ENCODE peak calls at places on chromosomes 2 and 18, in four cellular contexts. E is K562, C is HepG2, W is HCT116. S is an unnamed sample.

GRCh38 chr2:139825726-139826125 is 1045.5 kb upstream of the NXPH2 start:
- DNase-seq in E (no peak), C (no peak), W (no peak), S (no peak)

GRCh38 chr2:51918113-51918512 is 886.2 kb upstream of the NRXN1 start:
- DNase-seq in E (no peak), C (no peak), W (no peak), S (no peak)

GRCh38 chr18:9919564-9920232 is 5.9 kb downstream of the VAPA start:
- DNase-seq in E (no peak), C (no peak), W (no peak), S (no peak)

GRCh38 chr2:191899442-191899841 is 52.6 kb upstream of the CAVIN2 start:
- DNase-seq in E (no peak), C (no peak), W (no peak), S (peak; percentile 69)

GRCh38 chr18:9741821-9742541 is 33.9 kb downstream of the RAB31 start:
- DNase-seq in E (no peak), C (peak; percentile 29), W (no peak), S (no peak)

GRCh38 chr2:97764559-97765263 is 51.3 kb downstream of the ZAP70 start:
- DNase-seq in E (no peak), C (no peak), W (no peak), S (no peak)

GRCh38 chr2:205723174-205723573 is 40.9 kb downstream of the NRP2 start:
- DNase-seq in E (no peak), C (no peak), W (no peak), S (no peak)

GRCh38 chr2:20042531-20042930 is 8.9 kb downstream of the LAPTM4A start:
- DNase-seq in E (no peak), C (no peak), W (no peak), S (no peak)

GRCh38 chr2:236171213-236172201 is 3.3 kb upstream of the GBX2 start:
- DNase-seq in E (no peak), C (no peak), W (no peak), S (no peak)

GRCh38 chr2:206217743-206218520 is 56.5 kb upstream of the ZDBF2 start:
- DNase-seq in E (no peak), C (no peak), W (no peak), S (no peak)

GRCh38 chr2:15561574-15562344 is 625 bp upstream of the NBAS start:
- DNase-seq in E (peak; percentile 65), C (peak; percentile 14), W (no peak), S (no peak)

GRCh38 chr18:45686892-45687611 is 36.9 kb upstream of the SLC14A1 start:
- DNase-seq in E (peak; percentile 11), C (no peak), W (no peak), S (no peak)

GRCh38 chr2:123993728-123994323 is 31.3 kb upstream of the CNTNAP5 start:
- DNase-seq in E (peak; percentile 16), C (peak; percentile 20), W (no peak), S (peak; percentile 17)

GRCh38 chr2:96142217-96143113 is 2.8 kb downstream of the DUSP2 start:
- DNase-seq in E (peak; percentile 77), C (peak; percentile 22), W (no peak), S (no peak)

GRCh38 chr2:62713837-62714236 is 8.3 kb downstream of the EHBP1 start:
- DNase-seq in E (no peak), C (peak; percentile 22), W (no peak), S (no peak)

GRCh38 chr2:133489146-133489545 is 79.1 kb downstream of the NCKAP5 start:
- DNase-seq in E (no peak), C (no peak), W (no peak), S (no peak)

GRCh38 chr18:79516441-79516931 is 120.8 kb downstream of the NFATC1 start:
- DNase-seq in E (no peak), C (no peak), W (no peak), S (no peak)

GRCh38 chr2:222307978-222308479 is 9.2 kb upstream of the PAX3 start:
- DNase-seq in E (no peak), C (no peak), W (no peak), S (no peak)

GRCh38 chr18:31451625-31452024 is 4.1 kb downstream of the DSG3 start:
- DNase-seq in E (no peak), C (no peak), W (no peak), S (no peak)

GRCh38 chr2:234841321-234842015 is 110.3 kb upstream of the SH3BP4 start:
- DNase-seq in E (no peak), C (no peak), W (no peak), S (no peak)

GRCh38 chr2:241879326-241879725 is 9.8 kb downstream of the RTP5 start:
- DNase-seq in E (no peak), C (no peak), W (no peak), S (no peak)

GRCh38 chr2:128440666-128441340 is 122.1 kb upstream of the HS6ST1 start:
- DNase-seq in E (no peak), C (no peak), W (no peak), S (no peak)

GRCh38 chr2:38509322-38509946 is 93.3 kb downstream of the HNRNPLL start:
- DNase-seq in E (no peak), C (no peak), W (no peak), S (no peak)

GRCh38 chr2:172743143-172743542 is 7.5 kb downstream of the RAPGEF4 start:
- DNase-seq in E (no peak), C (no peak), W (no peak), S (no peak)
- TF ChIP-seq POLR2AphosphoS5 in E (no peak), C (no peak), W (no peak), S (no peak)

DNA sequence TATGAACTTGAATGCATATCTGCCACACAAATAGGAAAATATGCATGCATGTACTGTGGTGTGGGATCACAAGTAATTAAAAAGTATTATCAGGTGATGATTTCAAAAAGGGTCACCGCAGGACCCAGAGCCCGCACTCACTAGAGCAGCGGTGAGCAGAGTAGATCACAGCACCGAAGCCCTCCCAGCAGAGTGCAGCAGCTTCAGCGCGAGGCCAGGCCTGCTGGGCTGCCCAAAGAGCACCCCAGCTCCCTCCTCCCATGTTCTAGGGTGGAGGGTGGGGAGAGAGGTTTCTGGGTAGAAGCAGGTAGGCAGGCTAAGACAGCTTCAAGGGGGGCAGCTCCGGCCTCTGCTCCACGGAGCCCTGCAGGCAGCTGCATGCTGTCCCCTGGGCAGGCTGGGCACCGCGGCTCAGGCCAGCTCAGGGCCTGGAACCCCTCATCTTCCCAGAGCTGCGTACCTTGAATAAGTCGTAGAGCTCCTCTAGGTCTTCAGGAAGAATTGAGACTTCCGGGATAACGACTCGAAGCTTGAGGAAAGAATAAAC is 24.9 kb downstream of the RPL31 start:
- DNase-seq in E (no peak), C (no peak), W (no peak), S (no peak)
- TF ChIP-seq TCF7L2 in E (no peak), C (no peak), W (no peak), S (no peak)

GRCh38 chr2:109322646-109323045 is 193.6 kb downstream of the SH3RF3 start:
- DNase-seq in E (no peak), C (no peak), W (no peak), S (no peak)

GRCh38 chr2:109320195-109320935 is 191.4 kb downstream of the SH3RF3 start:
- DNase-seq in E (no peak), C (no peak), W (no peak), S (no peak)

GRCh38 chr2:109324859-109325258 is 195.9 kb downstream of the SH3RF3 start:
- DNase-seq in E (no peak), C (no peak), W (no peak), S (no peak)

GRCh38 chr2:109321570-109321969 is 192.6 kb downstream of the SH3RF3 start:
- DNase-seq in E (no peak), C (no peak), W (no peak), S (no peak)

GRCh38 chr2:109322111-109322510 is 193.1 kb downstream of the SH3RF3 start:
- DNase-seq in E (no peak), C (no peak), W (no peak), S (no peak)
- TF ChIP-seq POLR2AphosphoS5 in E (no peak), C (no peak), W (no peak), S (no peak)

GRCh38 chr2:47250576-47251403 is 95.7 kb upstream of the STPG4 start:
- DNase-seq in E (peak; percentile 39), C (no peak), W (no peak), S (no peak)

GRCh38 chr2:47249427-47249826 is 94.3 kb upstream of the STPG4 start:
- DNase-seq in E (no peak), C (no peak), W (no peak), S (no peak)

GRCh38 chr2:47249931-47250330 is 94.8 kb upstream of the STPG4 start:
- DNase-seq in E (no peak), C (no peak), W (no peak), S (no peak)

GRCh38 chr2:47243596-47244323 is 88.7 kb upstream of the STPG4 start:
- DNase-seq in E (no peak), C (no peak), W (no peak), S (no peak)

DNA sequence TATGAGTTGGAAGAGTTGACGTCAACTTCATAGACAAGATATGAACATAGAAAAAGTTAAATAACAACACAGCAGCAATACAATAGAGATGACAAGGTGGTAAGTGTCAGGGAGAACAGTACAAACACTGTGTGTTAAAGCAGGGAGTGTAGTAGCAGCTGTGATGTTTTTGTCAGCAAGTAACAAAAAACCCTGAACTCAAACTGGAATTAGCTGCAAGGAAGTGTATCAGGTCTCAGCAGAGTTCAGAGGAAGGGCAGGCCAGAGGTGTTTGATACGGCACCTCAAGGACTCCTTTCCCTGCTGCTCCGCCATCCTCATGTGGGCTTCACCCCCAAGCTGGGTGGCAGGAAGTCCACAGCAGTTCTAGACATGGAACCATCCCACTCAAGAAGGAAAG is 91.5 kb upstream of the STPG4 start:
- DNase-seq in E (no peak), C (no peak), W (no peak), S (no peak)
- TF ChIP-seq TCF7L2 in E (no peak), C (no peak), W (no peak), S (no peak)

GRCh38 chr2:218871345-218872302 is 9.0 kb upstream of the WNT10A start:
- DNase-seq in E (no peak), C (no peak), W (no peak), S (no peak)
- TF ChIP-seq POLR2AphosphoS5 in E (no peak), C (no peak), W (no peak), S (no peak)

GRCh38 chr2:7012141-7012809 is 95.1 kb downstream of the RNF144A start:
- DNase-seq in E (no peak), C (no peak), W (no peak), S (no peak)
- TF ChIP-seq TCF7L2 in E (no peak), C (no peak), W (no peak), S (no peak)

GRCh38 chr2:54663424-54664030 is 59.9 kb upstream of the EML6 start:
- DNase-seq in E (no peak), C (peak; percentile 42), W (no peak), S (no peak)
- TF ChIP-seq POLR2AphosphoS5 in E (no peak), C (no peak), W (no peak), S (no peak)

DNA sequence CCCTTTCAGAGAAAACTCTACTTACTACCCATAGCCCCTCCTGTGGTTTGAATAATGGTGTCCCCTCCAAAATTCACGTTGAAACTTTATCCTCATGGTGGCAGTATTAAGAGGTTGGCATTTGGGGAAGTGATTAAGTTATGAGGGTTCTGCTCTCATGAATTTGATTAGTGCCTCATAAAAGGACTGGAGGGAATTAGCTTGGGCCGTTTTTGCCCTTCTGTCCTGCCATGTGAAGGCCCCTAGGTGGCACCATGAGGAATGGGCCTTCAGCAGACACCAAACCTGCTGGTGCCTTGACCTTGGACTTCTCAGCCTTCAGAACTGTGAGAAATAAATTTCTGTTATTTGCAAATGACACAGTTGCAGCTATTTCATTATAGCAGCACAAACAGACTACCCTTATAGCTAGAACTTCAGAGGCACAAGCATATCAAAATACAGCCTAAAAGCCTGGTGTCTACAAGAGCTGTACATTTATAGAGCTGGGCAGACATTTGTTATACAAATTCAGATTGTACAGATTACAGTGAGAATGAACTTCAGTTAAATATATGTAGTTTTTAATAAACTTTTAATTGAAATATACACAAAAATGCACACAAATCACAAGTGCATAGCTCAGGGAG is 2.6 kb upstream of the PTPN2 start:
- DNase-seq in E (no peak), C (peak; percentile 52), W (no peak), S (no peak)
- TF ChIP-seq TCF7L2 in E (no peak), C (no peak), W (no peak), S (no peak)

S was measured in Panc1.